ENCODE peak calls at places on chromosome X, in six cellular contexts. One of them, this sample, is unnamed.

GRCh38 chrX:52346462-52347165 is 22.2 kb upstream of the XAGE2 start:
- DNase-seq in NCI-H1105 treated with DMSO at 0.1 percent for 48 hours: no peak
- DNase-seq in SJCRH30: no peak
- DNase-seq in T-cell: no peak
- DNase-seq in activated naive CD8-positive, alpha-beta T cell treated with anti-CD3 and anti-CD28 coated beads, Interleukin-2, amount 50 U/mL, for 24 hours: peak
- DNase-seq in fibroblast of mammary gland: peak
- DNase-seq in this sample: peak

GRCh38 chrX:148417934-148418333 is 82.5 kb upstream of the AFF2 start:
- DNase-seq in activated naive CD8-positive, alpha-beta T cell treated with anti-CD3 and anti-CD28 coated beads, Interleukin-2, amount 50 U/mL, for 24 hours: no peak
- DNase-seq in fibroblast of mammary gland: peak
- DNase-seq in SJCRH30: no peak
- DNase-seq in NCI-H1105 treated with DMSO at 0.1 percent for 48 hours: no peak
- DNase-seq in T-cell: no peak
- DNase-seq in this sample: no peak

GRCh38 chrX:70497026-70497425 is 52.4 kb downstream of the DLG3 start:
- DNase-seq in T-cell: no peak
- DNase-seq in SJCRH30: no peak
- DNase-seq in NCI-H1105 treated with DMSO at 0.1 percent for 48 hours: no peak
- DNase-seq in activated naive CD8-positive, alpha-beta T cell treated with anti-CD3 and anti-CD28 coated beads, Interleukin-2, amount 50 U/mL, for 24 hours: no peak
- DNase-seq in fibroblast of mammary gland: no peak
- DNase-seq in this sample: no peak

GRCh38 chrX:126820700-126821420 is 1.3 kb downstream of the PRR32 start:
- DNase-seq in NCI-H1105 treated with DMSO at 0.1 percent for 48 hours: no peak
- DNase-seq in fibroblast of mammary gland: no peak
- DNase-seq in activated naive CD8-positive, alpha-beta T cell treated with anti-CD3 and anti-CD28 coated beads, Interleukin-2, amount 50 U/mL, for 24 hours: no peak
- DNase-seq in SJCRH30: peak
- DNase-seq in T-cell: no peak
- DNase-seq in this sample: no peak

GRCh38 chrX:101764538-101764937 is 104.9 kb upstream of the ARMCX2 start:
- DNase-seq in fibroblast of mammary gland: peak
- DNase-seq in SJCRH30: no peak
- DNase-seq in NCI-H1105 treated with DMSO at 0.1 percent for 48 hours: no peak
- DNase-seq in T-cell: no peak
- DNase-seq in activated naive CD8-positive, alpha-beta T cell treated with anti-CD3 and anti-CD28 coated beads, Interleukin-2, amount 50 U/mL, for 24 hours: no peak
- DNase-seq in this sample: no peak

GRCh38 chrX:135213200-135213844 is 38.5 kb upstream of the ETDA start:
- DNase-seq in NCI-H1105 treated with DMSO at 0.1 percent for 48 hours: no peak
- DNase-seq in fibroblast of mammary gland: no peak
- DNase-seq in SJCRH30: no peak
- DNase-seq in T-cell: no peak
- DNase-seq in activated naive CD8-positive, alpha-beta T cell treated with anti-CD3 and anti-CD28 coated beads, Interleukin-2, amount 50 U/mL, for 24 hours: peak
- DNase-seq in this sample: no peak

GRCh38 chrX:23784487-23785301 is 1.7 kb downstream of the SAT1 start:
- DNase-seq in activated naive CD8-positive, alpha-beta T cell treated with anti-CD3 and anti-CD28 coated beads, Interleukin-2, amount 50 U/mL, for 24 hours: no peak
- DNase-seq in NCI-H1105 treated with DMSO at 0.1 percent for 48 hours: no peak
- DNase-seq in fibroblast of mammary gland: peak
- DNase-seq in SJCRH30: no peak
- DNase-seq in T-cell: no peak
- DNase-seq in this sample: peak

GRCh38 chrX:16687514-16687913 is 25.0 kb downstream of the CTPS2 start:
- DNase-seq in T-cell: no peak
- DNase-seq in NCI-H1105 treated with DMSO at 0.1 percent for 48 hours: no peak
- DNase-seq in activated naive CD8-positive, alpha-beta T cell treated with anti-CD3 and anti-CD28 coated beads, Interleukin-2, amount 50 U/mL, for 24 hours: no peak
- DNase-seq in SJCRH30: no peak
- DNase-seq in fibroblast of mammary gland: no peak
- DNase-seq in this sample: no peak

GRCh38 chrX:15973941-15974340 is 119.3 kb upstream of the AP1S2 start:
- DNase-seq in activated naive CD8-positive, alpha-beta T cell treated with anti-CD3 and anti-CD28 coated beads, Interleukin-2, amount 50 U/mL, for 24 hours: no peak
- DNase-seq in SJCRH30: no peak
- DNase-seq in fibroblast of mammary gland: peak
- DNase-seq in T-cell: no peak
- DNase-seq in NCI-H1105 treated with DMSO at 0.1 percent for 48 hours: no peak
- DNase-seq in this sample: no peak

GRCh38 chrX:68895339-68896250 is 66.8 kb downstream of the EFNB1 start:
- DNase-seq in T-cell: no peak
- DNase-seq in NCI-H1105 treated with DMSO at 0.1 percent for 48 hours: peak
- DNase-seq in SJCRH30: no peak
- DNase-seq in fibroblast of mammary gland: peak
- DNase-seq in activated naive CD8-positive, alpha-beta T cell treated with anti-CD3 and anti-CD28 coated beads, Interleukin-2, amount 50 U/mL, for 24 hours: no peak
- DNase-seq in this sample: peak

GRCh38 chrX:99305573-99305972 is 1104.5 kb downstream of the PCDH19 start:
- DNase-seq in SJCRH30: no peak
- DNase-seq in activated naive CD8-positive, alpha-beta T cell treated with anti-CD3 and anti-CD28 coated beads, Interleukin-2, amount 50 U/mL, for 24 hours: no peak
- DNase-seq in NCI-H1105 treated with DMSO at 0.1 percent for 48 hours: no peak
- DNase-seq in T-cell: no peak
- DNase-seq in fibroblast of mammary gland: no peak
- DNase-seq in this sample: no peak

GRCh38 chrX:54534271-54534670 is 4.3 kb downstream of the GNL3L start:
- DNase-seq in NCI-H1105 treated with DMSO at 0.1 percent for 48 hours: no peak
- DNase-seq in T-cell: no peak
- DNase-seq in SJCRH30: no peak
- DNase-seq in activated naive CD8-positive, alpha-beta T cell treated with anti-CD3 and anti-CD28 coated beads, Interleukin-2, amount 50 U/mL, for 24 hours: no peak
- DNase-seq in fibroblast of mammary gland: no peak
- DNase-seq in this sample: no peak

GRCh38 chrX:7925867-7926472 is 1.2 kb downstream of the PNPLA4 start:
- DNase-seq in fibroblast of mammary gland: peak
- DNase-seq in T-cell: peak
- DNase-seq in activated naive CD8-positive, alpha-beta T cell treated with anti-CD3 and anti-CD28 coated beads, Interleukin-2, amount 50 U/mL, for 24 hours: peak
- DNase-seq in NCI-H1105 treated with DMSO at 0.1 percent for 48 hours: peak
- DNase-seq in SJCRH30: peak
- DNase-seq in this sample: peak

GRCh38 chrX:38654302-38654701 is 93.0 kb downstream of the TSPAN7 start:
- DNase-seq in SJCRH30: no peak
- DNase-seq in fibroblast of mammary gland: peak
- DNase-seq in NCI-H1105 treated with DMSO at 0.1 percent for 48 hours: peak
- DNase-seq in T-cell: no peak
- DNase-seq in activated naive CD8-positive, alpha-beta T cell treated with anti-CD3 and anti-CD28 coated beads, Interleukin-2, amount 50 U/mL, for 24 hours: no peak
- DNase-seq in this sample: no peak

GRCh38 chrX:87687703-87688102 is 170.1 kb downstream of the KLHL4 start:
- DNase-seq in NCI-H1105 treated with DMSO at 0.1 percent for 48 hours: no peak
- DNase-seq in fibroblast of mammary gland: no peak
- DNase-seq in SJCRH30: no peak
- DNase-seq in T-cell: no peak
- DNase-seq in activated naive CD8-positive, alpha-beta T cell treated with anti-CD3 and anti-CD28 coated beads, Interleukin-2, amount 50 U/mL, for 24 hours: no peak
- DNase-seq in this sample: no peak

GRCh38 chrX:131739823-131740222 is 195.9 kb downstream of the OR13H1 start:
- DNase-seq in fibroblast of mammary gland: no peak
- DNase-seq in SJCRH30: no peak
- DNase-seq in NCI-H1105 treated with DMSO at 0.1 percent for 48 hours: no peak
- DNase-seq in activated naive CD8-positive, alpha-beta T cell treated with anti-CD3 and anti-CD28 coated beads, Interleukin-2, amount 50 U/mL, for 24 hours: no peak
- DNase-seq in T-cell: no peak
- DNase-seq in this sample: no peak

GRCh38 chrX:133580630-133581029 is 165.3 kb upstream of the GPC4 start:
- DNase-seq in T-cell: no peak
- DNase-seq in fibroblast of mammary gland: peak
- DNase-seq in SJCRH30: no peak
- DNase-seq in activated naive CD8-positive, alpha-beta T cell treated with anti-CD3 and anti-CD28 coated beads, Interleukin-2, amount 50 U/mL, for 24 hours: no peak
- DNase-seq in NCI-H1105 treated with DMSO at 0.1 percent for 48 hours: peak
- DNase-seq in this sample: no peak

GRCh38 chrX:132209527-132209926 is 9.7 kb downstream of the RAP2C start:
- DNase-seq in NCI-H1105 treated with DMSO at 0.1 percent for 48 hours: no peak
- DNase-seq in fibroblast of mammary gland: peak
- DNase-seq in activated naive CD8-positive, alpha-beta T cell treated with anti-CD3 and anti-CD28 coated beads, Interleukin-2, amount 50 U/mL, for 24 hours: no peak
- DNase-seq in SJCRH30: no peak
- DNase-seq in T-cell: no peak
- DNase-seq in this sample: no peak

GRCh38 chrX:118615141-118615540 is 112.3 kb upstream of the IL13RA1 start:
- DNase-seq in SJCRH30: no peak
- DNase-seq in T-cell: no peak
- DNase-seq in activated naive CD8-positive, alpha-beta T cell treated with anti-CD3 and anti-CD28 coated beads, Interleukin-2, amount 50 U/mL, for 24 hours: no peak
- DNase-seq in NCI-H1105 treated with DMSO at 0.1 percent for 48 hours: peak
- DNase-seq in fibroblast of mammary gland: no peak
- DNase-seq in this sample: no peak

GRCh38 chrX:19046343-19047215 is 62.7 kb upstream of the PHKA2 start:
- DNase-seq in fibroblast of mammary gland: peak
- DNase-seq in SJCRH30: no peak
- DNase-seq in NCI-H1105 treated with DMSO at 0.1 percent for 48 hours: no peak
- DNase-seq in activated naive CD8-positive, alpha-beta T cell treated with anti-CD3 and anti-CD28 coated beads, Interleukin-2, amount 50 U/mL, for 24 hours: no peak
- DNase-seq in T-cell: no peak
- DNase-seq in this sample: peak

GRCh38 chrX:139708067-139708466 is at the start of gene MCF2:
- DNase-seq in activated naive CD8-positive, alpha-beta T cell treated with anti-CD3 and anti-CD28 coated beads, Interleukin-2, amount 50 U/mL, for 24 hours: no peak
- DNase-seq in NCI-H1105 treated with DMSO at 0.1 percent for 48 hours: no peak
- DNase-seq in fibroblast of mammary gland: no peak
- DNase-seq in T-cell: no peak
- DNase-seq in SJCRH30: no peak
- DNase-seq in this sample: no peak

GRCh38 chrX:41607264-41607832 is 81.4 kb upstream of the GPR34 start:
- DNase-seq in activated naive CD8-positive, alpha-beta T cell treated with anti-CD3 and anti-CD28 coated beads, Interleukin-2, amount 50 U/mL, for 24 hours: no peak
- DNase-seq in T-cell: no peak
- DNase-seq in NCI-H1105 treated with DMSO at 0.1 percent for 48 hours: no peak
- DNase-seq in SJCRH30: no peak
- DNase-seq in fibroblast of mammary gland: no peak
- DNase-seq in this sample: no peak

GRCh38 chrX:40471965-40472648 is 108.7 kb upstream of the ATP6AP2 start:
- DNase-seq in fibroblast of mammary gland: peak
- DNase-seq in activated naive CD8-positive, alpha-beta T cell treated with anti-CD3 and anti-CD28 coated beads, Interleukin-2, amount 50 U/mL, for 24 hours: peak
- DNase-seq in SJCRH30: peak
- DNase-seq in NCI-H1105 treated with DMSO at 0.1 percent for 48 hours: peak
- DNase-seq in T-cell: peak
- DNase-seq in this sample: peak

GRCh38 chrX:149003863-149004660 is 501.0 kb downstream of the IDS start:
- DNase-seq in activated naive CD8-positive, alpha-beta T cell treated with anti-CD3 and anti-CD28 coated beads, Interleukin-2, amount 50 U/mL, for 24 hours: no peak
- DNase-seq in T-cell: no peak
- DNase-seq in NCI-H1105 treated with DMSO at 0.1 percent for 48 hours: no peak
- DNase-seq in fibroblast of mammary gland: no peak
- DNase-seq in SJCRH30: no peak
- DNase-seq in this sample: no peak

GRCh38 chrX:20431486-20431885 is 164.8 kb upstream of the RPS6KA3 start:
- DNase-seq in T-cell: no peak
- DNase-seq in NCI-H1105 treated with DMSO at 0.1 percent for 48 hours: no peak
- DNase-seq in fibroblast of mammary gland: no peak
- DNase-seq in SJCRH30: no peak
- DNase-seq in activated naive CD8-positive, alpha-beta T cell treated with anti-CD3 and anti-CD28 coated beads, Interleukin-2, amount 50 U/mL, for 24 hours: no peak
- DNase-seq in this sample: no peak

GRCh38 chrX:53262918-53263394 is 18.4 kb downstream of the IQSEC2 start:
- DNase-seq in NCI-H1105 treated with DMSO at 0.1 percent for 48 hours: no peak
- DNase-seq in T-cell: no peak
- DNase-seq in activated naive CD8-positive, alpha-beta T cell treated with anti-CD3 and anti-CD28 coated beads, Interleukin-2, amount 50 U/mL, for 24 hours: peak
- DNase-seq in SJCRH30: peak
- DNase-seq in fibroblast of mammary gland: peak
- DNase-seq in this sample: peak

GRCh38 chrX:21657318-21658151 is 595 bp downstream of the KLHL34 start:
- DNase-seq in SJCRH30: no peak
- DNase-seq in fibroblast of mammary gland: no peak
- DNase-seq in T-cell: no peak
- DNase-seq in NCI-H1105 treated with DMSO at 0.1 percent for 48 hours: no peak
- DNase-seq in activated naive CD8-positive, alpha-beta T cell treated with anti-CD3 and anti-CD28 coated beads, Interleukin-2, amount 50 U/mL, for 24 hours: no peak
- DNase-seq in this sample: no peak

GRCh38 chrX:102558607-102559006 is 40.7 kb upstream of the ARMCX5 start:
- DNase-seq in fibroblast of mammary gland: no peak
- DNase-seq in T-cell: no peak
- DNase-seq in NCI-H1105 treated with DMSO at 0.1 percent for 48 hours: no peak
- DNase-seq in activated naive CD8-positive, alpha-beta T cell treated with anti-CD3 and anti-CD28 coated beads, Interleukin-2, amount 50 U/mL, for 24 hours: no peak
- DNase-seq in SJCRH30: no peak
- DNase-seq in this sample: no peak

GRCh38 chrX:53716328-53717088 is 30.0 kb upstream of the HUWE1 start:
- DNase-seq in activated naive CD8-positive, alpha-beta T cell treated with anti-CD3 and anti-CD28 coated beads, Interleukin-2, amount 50 U/mL, for 24 hours: peak
- DNase-seq in NCI-H1105 treated with DMSO at 0.1 percent for 48 hours: no peak
- DNase-seq in T-cell: peak
- DNase-seq in fibroblast of mammary gland: peak
- DNase-seq in SJCRH30: no peak
- DNase-seq in this sample: no peak

GRCh38 chrX:31279359-31279758 is 207.5 kb upstream of the FTHL17 start:
- DNase-seq in SJCRH30: peak
- DNase-seq in fibroblast of mammary gland: peak
- DNase-seq in NCI-H1105 treated with DMSO at 0.1 percent for 48 hours: no peak
- DNase-seq in T-cell: no peak
- DNase-seq in activated naive CD8-positive, alpha-beta T cell treated with anti-CD3 and anti-CD28 coated beads, Interleukin-2, amount 50 U/mL, for 24 hours: no peak
- DNase-seq in this sample: no peak

GRCh38 chrX:24190500-24191156 is 41.1 kb downstream of the ZFX start:
- DNase-seq in NCI-H1105 treated with DMSO at 0.1 percent for 48 hours: no peak
- DNase-seq in activated naive CD8-positive, alpha-beta T cell treated with anti-CD3 and anti-CD28 coated beads, Interleukin-2, amount 50 U/mL, for 24 hours: no peak
- DNase-seq in T-cell: no peak
- DNase-seq in fibroblast of mammary gland: peak
- DNase-seq in SJCRH30: no peak
- DNase-seq in this sample: no peak

GRCh38 chrX:104195489-104196084 is 29.3 kb downstream of the FAM199X start:
- DNase-seq in fibroblast of mammary gland: peak
- DNase-seq in activated naive CD8-positive, alpha-beta T cell treated with anti-CD3 and anti-CD28 coated beads, Interleukin-2, amount 50 U/mL, for 24 hours: no peak
- DNase-seq in SJCRH30: no peak
- DNase-seq in NCI-H1105 treated with DMSO at 0.1 percent for 48 hours: peak
- DNase-seq in T-cell: no peak
- DNase-seq in this sample: no peak

GRCh38 chrX:36344301-36344700 is 424.8 kb downstream of the CFAP47 start:
- DNase-seq in activated naive CD8-positive, alpha-beta T cell treated with anti-CD3 and anti-CD28 coated beads, Interleukin-2, amount 50 U/mL, for 24 hours: no peak
- DNase-seq in T-cell: no peak
- DNase-seq in SJCRH30: no peak
- DNase-seq in NCI-H1105 treated with DMSO at 0.1 percent for 48 hours: no peak
- DNase-seq in fibroblast of mammary gland: no peak
- DNase-seq in this sample: no peak

This sample was measured in MG63.